ENCODE peak calls at places on chromosomes 4 and X, in six cellular contexts. N, X, B, T, M and Y are unnamed samples.
A peak's percentile ranks its signal among the peaks of the same experiment; 100 is the strongest.

GRCh38 chrX:111411591-111412371 is at the start of gene DCX:
- DNase-seq in N (no peak), X (no peak), B (no peak), T (no peak), M (no peak), Y (peak; percentile 3)

GRCh38 chrX:124719060-124719459 is 372.7 kb downstream of the SH2D1A start:
- DNase-seq in N (no peak), X (no peak), B (peak; percentile 1), T (no peak), M (no peak), Y (no peak)

GRCh38 chr4:786861-787300 is 39.0 kb downstream of the CPLX1 start:
- DNase-seq in N (peak; percentile 45), X (no peak), B (no peak), T (no peak), M (no peak), Y (no peak)

GRCh38 chrX:50617183-50617582 is 146.6 kb upstream of the DGKK start:
- DNase-seq in N (no peak), X (no peak), B (no peak), T (no peak), M (no peak), Y (no peak)

GRCh38 chr4:118289794-118290193 is 63.0 kb downstream of the PRSS12 start:
- DNase-seq in N (no peak), X (no peak), B (no peak), T (no peak), M (no peak), Y (no peak)

GRCh38 chrX:23554304-23554703 is 113.0 kb upstream of the PRDX4 start:
- DNase-seq in N (no peak), X (no peak), B (peak; percentile 29), T (no peak), M (no peak), Y (peak; percentile 30)

GRCh38 chr4:187309456-187309855 is 585.8 kb upstream of the FAT1 start:
- DNase-seq in N (no peak), X (no peak), B (no peak), T (no peak), M (no peak), Y (no peak)

GRCh38 chrX:6149231-6149870 is 79.3 kb downstream of the NLGN4X start:
- DNase-seq in N (no peak), X (no peak), B (no peak), T (no peak), M (no peak), Y (no peak)

GRCh38 chr4:153465922-153466636 is at the start of gene TMEM131L:
- DNase-seq in N (peak; percentile 90), X (peak; percentile 68), B (no peak), T (peak; percentile 63), M (peak; percentile 70), Y (peak; percentile 78)

GRCh38 chr4:152118819-152119553 is 358.2 kb upstream of the GATB start:
- DNase-seq in N (no peak), X (no peak), B (no peak), T (no peak), M (no peak), Y (no peak)

GRCh38 chr4:152479428-152480026 is 56.4 kb downstream of the FBXW7 start:
- DNase-seq in N (no peak), X (no peak), B (no peak), T (no peak), M (no peak), Y (no peak)

GRCh38 chr4:94571301-94571700 is 119.6 kb downstream of the PDLIM5 start:
- DNase-seq in N (no peak), X (no peak), B (no peak), T (no peak), M (no peak), Y (no peak)

GRCh38 chr4:88109123-88109864 is 49.1 kb downstream of the ABCG2 start:
- DNase-seq in N (no peak), X (no peak), B (no peak), T (no peak), M (no peak), Y (no peak)

GRCh38 chrX:127577884-127578283 is 474.3 kb downstream of the ACTRT1 start:
- DNase-seq in N (no peak), X (no peak), B (no peak), T (no peak), M (no peak), Y (no peak)

GRCh38 chrX:38837389-38837788 is 36.1 kb downstream of the MID1IP1 start:
- DNase-seq in N (no peak), X (no peak), B (no peak), T (no peak), M (no peak), Y (no peak)

GRCh38 chrX:45842916-45843315 is 642.2 kb upstream of the DIPK2B start:
- DNase-seq in N (no peak), X (no peak), B (no peak), T (no peak), M (no peak), Y (no peak)

GRCh38 chr4:88613417-88613875 is 21.2 kb downstream of the HERC3 start:
- DNase-seq in N (no peak), X (peak; percentile 61), B (peak; percentile 14), T (peak; percentile 43), M (peak; percentile 34), Y (no peak)

GRCh38 chr4:113827285-113827684 is 65.7 kb upstream of the CAMK2D start:
- DNase-seq in N (no peak), X (no peak), B (no peak), T (no peak), M (no peak), Y (no peak)

GRCh38 chr4:183499389-183499788 is 5.5 kb upstream of the ING2 start:
- DNase-seq in N (no peak), X (no peak), B (no peak), T (no peak), M (no peak), Y (peak; percentile 70)

GRCh38 chr4:110869862-110870577 is 247.1 kb upstream of the PITX2 start:
- DNase-seq in N (no peak), X (no peak), B (no peak), T (no peak), M (no peak), Y (peak; percentile 28)

GRCh38 chrX:48045410-48046311 is 25.8 kb downstream of the ZNF630 start:
- DNase-seq in N (no peak), X (no peak), B (no peak), T (no peak), M (no peak), Y (no peak)

GRCh38 chr4:17698116-17698515 is 83.3 kb downstream of the FAM184B start:
- DNase-seq in N (no peak), X (no peak), B (no peak), T (no peak), M (no peak), Y (no peak)

GRCh38 chr4:31655328-31655727 is 935.2 kb downstream of the PCDH7 start:
- DNase-seq in N (no peak), X (no peak), B (no peak), T (no peak), M (no peak), Y (no peak)

GRCh38 chrX:50609796-50610195 is 139.2 kb upstream of the DGKK start:
- DNase-seq in N (no peak), X (no peak), B (no peak), T (no peak), M (no peak), Y (no peak)

GRCh38 chr4:55359397-55359916 is 13.4 kb downstream of the SRD5A3 start:
- DNase-seq in N (no peak), X (no peak), B (no peak), T (no peak), M (no peak), Y (no peak)

GRCh38 chr4:124085561-124086180 is 626.9 kb downstream of the ANKRD50 start:
- DNase-seq in N (no peak), X (no peak), B (no peak), T (no peak), M (no peak), Y (no peak)

GRCh38 chr4:115145393-115146160 is 32.2 kb upstream of the NDST4 start:
- DNase-seq in N (no peak), X (no peak), B (no peak), T (no peak), M (no peak), Y (peak; percentile 51)

GRCh38 chr4:3047464-3048286 is 26.7 kb downstream of the HTT-AS start:
- DNase-seq in N (peak; percentile 77), X (peak; percentile 85), B (no peak), T (peak; percentile 46), M (peak; percentile 21), Y (peak; percentile 86)

GRCh38 chrX:38811515-38812239 is 10.4 kb downstream of the MID1IP1 start:
- DNase-seq in N (no peak), X (peak; percentile 17), B (no peak), T (no peak), M (no peak), Y (no peak)

GRCh38 chr4:30402276-30402675 is 317.9 kb upstream of the PCDH7 start:
- DNase-seq in N (no peak), X (no peak), B (no peak), T (no peak), M (no peak), Y (no peak)